ENCODE peak calls at places on chromosomes 3 and 15, in ten cellular contexts. V, U, H, Q, Z, R, D, W, T and L are unnamed samples.

GRCh38 chr3:177299250-177299649 is 102.0 kb upstream of the TBL1XR1 start:
- DNase-seq in T (no peak), Z (no peak), V (no peak), U (no peak), H (no peak), W (no peak), Q (no peak), D (no peak), R (no peak), L (no peak)

GRCh38 chr3:9035473-9035872 is 72.2 kb upstream of the RAD18 start:
- DNase-seq in Z (no peak), V (no peak), R (no peak), D (no peak), Q (no peak), U (no peak), T (no peak), W (no peak), H (no peak), L (no peak)

GRCh38 chr3:158768361-158768787 is 33.5 kb upstream of the MFSD1 start:
- DNase-seq in Q (peak), T (peak), R (no peak), D (peak), W (no peak), U (no peak), Z (peak), H (peak), V (no peak), L (no peak)

GRCh38 chr15:52191207-52191606 is at the start of gene GNB5:
- DNase-seq in R (no peak), T (no peak), Z (no peak), H (no peak), V (no peak), Q (peak), W (no peak), U (no peak), D (no peak), L (no peak)

GRCh38 chr3:13174803-13175135 is 101.5 kb upstream of the IQSEC1 start:
- DNase-seq in V (no peak), H (no peak), R (no peak), T (no peak), U (no peak), W (no peak), Z (no peak), D (no peak), Q (no peak), L (no peak)

GRCh38 chr3:46538803-46539442 is 27.2 kb downstream of the LRRC2 start:
- DNase-seq in W (peak), T (no peak), Q (peak), V (no peak), H (no peak), R (peak), U (peak), D (peak), Z (no peak), L (no peak)

GRCh38 chr3:6743067-6743720 is 117.7 kb upstream of the GRM7 start:
- DNase-seq in Z (no peak), W (no peak), H (no peak), T (no peak), R (no peak), Q (no peak), V (no peak), D (no peak), U (no peak), L (no peak)

GRCh38 chr3:173465112-173465511 is 67.6 kb downstream of the NLGN1 start:
- DNase-seq in U (no peak), Z (peak), R (no peak), W (no peak), V (peak), D (no peak), H (no peak), T (no peak), Q (no peak), L (peak)

GRCh38 chr3:149615731-149616221 is 42.0 kb downstream of the WWTR1 start:
- DNase-seq in W (no peak), H (no peak), U (no peak), Q (no peak), V (no peak), D (no peak), T (no peak), R (no peak), Z (no peak), L (no peak)

GRCh38 chr3:186990878-186991308 is 60.6 kb downstream of the ST6GAL1 start:
- DNase-seq in W (no peak), Q (no peak), V (no peak), U (no peak), H (no peak), D (peak), Z (peak), T (no peak), R (no peak), L (no peak)

GRCh38 chr15:63465104-63465503 is 39.3 kb upstream of the USP3 start:
- DNase-seq in H (no peak), W (no peak), Q (no peak), V (peak), T (no peak), U (no peak), R (no peak), D (no peak), Z (no peak), L (peak)

GRCh38 chr15:57537072-57537471 is 54.6 kb upstream of the MYZAP start:
- DNase-seq in W (no peak), Z (peak), U (no peak), D (no peak), T (peak), R (no peak), H (no peak), V (peak), Q (no peak), L (peak)

GRCh38 chr3:46395210-46395661 is 11.6 kb downstream of the CCR5AS start:
- DNase-seq in V (no peak), U (no peak), W (peak), Z (no peak), Q (no peak), T (no peak), H (no peak), D (no peak), R (no peak), L (no peak)

GRCh38 chr3:15108082-15108545 is 9.2 kb upstream of the RBSN start:
- DNase-seq in V (peak), Z (peak), W (peak), H (peak), R (peak), Q (peak), T (peak), U (peak), D (peak), L (no peak)

GRCh38 chr15:87816811-87817210 is 439.7 kb downstream of the NTRK3 start:
- DNase-seq in H (no peak), W (no peak), T (no peak), Q (no peak), U (no peak), R (no peak), V (peak), Z (no peak), D (no peak), L (peak)

GRCh38 chr3:134030801-134031619 is 1.3 kb upstream of the SLCO2A1 start:
- DNase-seq in Z (no peak), Q (no peak), H (no peak), W (no peak), V (no peak), R (no peak), D (no peak), T (no peak), U (no peak), L (no peak)

GRCh38 chr15:71444866-71445590 is 329.8 kb downstream of the THSD4 start:
- DNase-seq in Z (no peak), U (no peak), R (no peak), W (no peak), T (no peak), Q (peak), V (no peak), D (no peak), H (no peak), L (no peak)

GRCh38 chr3:50322386-50323091 is at the start of gene HYAL2:
- DNase-seq in W (no peak), U (peak), T (peak), D (no peak), H (no peak), Q (no peak), R (no peak), V (no peak), Z (no peak), L (no peak)

GRCh38 chr3:195147649-195148121 is 123.3 kb downstream of the XXYLT1 start:
- DNase-seq in H (no peak), W (no peak), Z (no peak), U (peak), D (no peak), T (no peak), V (no peak), Q (no peak), R (peak), L (no peak)

GRCh38 chr15:48282186-48282585 is 49.0 kb upstream of the DUT start:
- DNase-seq in Q (no peak), R (no peak), H (no peak), W (no peak), U (no peak), D (no peak), V (no peak), Z (no peak), T (no peak), L (peak)

GRCh38 chr3:83765971-83766370 is 1192.8 kb upstream of the CADM2 start:
- DNase-seq in Q (no peak), D (no peak), R (no peak), H (no peak), U (no peak), V (no peak), T (no peak), W (no peak), Z (no peak), L (no peak)

GRCh38 chr3:74410276-74410941 is 204.1 kb downstream of the CNTN3 start:
- DNase-seq in R (no peak), H (no peak), Z (no peak), T (no peak), U (no peak), V (no peak), Q (no peak), D (no peak), W (no peak), L (no peak)

GRCh38 chr3:100254168-100254777 is 6.5 kb upstream of the TBC1D23 start:
- DNase-seq in H (peak), W (no peak), D (peak), Z (peak), R (peak), U (no peak), Q (peak), T (peak), V (no peak), L (no peak)

GRCh38 chr3:11136116-11136515 is 18.2 kb upstream of the HRH1 start:
- DNase-seq in U (no peak), W (peak), H (no peak), Z (no peak), V (no peak), T (no peak), R (no peak), Q (no peak), D (no peak), L (no peak)

GRCh38 chr15:98123834-98124233 is 163.3 kb downstream of the ARRDC4 start:
- DNase-seq in H (no peak), T (no peak), V (no peak), U (no peak), D (no peak), Q (no peak), Z (no peak), R (no peak), W (no peak), L (no peak)

GRCh38 chr3:49518441-49518840 is 35.8 kb upstream of the BSN start:
- DNase-seq in D (no peak), T (no peak), U (no peak), V (no peak), W (no peak), H (no peak), R (no peak), Z (no peak), Q (no peak), L (no peak)

DNA sequence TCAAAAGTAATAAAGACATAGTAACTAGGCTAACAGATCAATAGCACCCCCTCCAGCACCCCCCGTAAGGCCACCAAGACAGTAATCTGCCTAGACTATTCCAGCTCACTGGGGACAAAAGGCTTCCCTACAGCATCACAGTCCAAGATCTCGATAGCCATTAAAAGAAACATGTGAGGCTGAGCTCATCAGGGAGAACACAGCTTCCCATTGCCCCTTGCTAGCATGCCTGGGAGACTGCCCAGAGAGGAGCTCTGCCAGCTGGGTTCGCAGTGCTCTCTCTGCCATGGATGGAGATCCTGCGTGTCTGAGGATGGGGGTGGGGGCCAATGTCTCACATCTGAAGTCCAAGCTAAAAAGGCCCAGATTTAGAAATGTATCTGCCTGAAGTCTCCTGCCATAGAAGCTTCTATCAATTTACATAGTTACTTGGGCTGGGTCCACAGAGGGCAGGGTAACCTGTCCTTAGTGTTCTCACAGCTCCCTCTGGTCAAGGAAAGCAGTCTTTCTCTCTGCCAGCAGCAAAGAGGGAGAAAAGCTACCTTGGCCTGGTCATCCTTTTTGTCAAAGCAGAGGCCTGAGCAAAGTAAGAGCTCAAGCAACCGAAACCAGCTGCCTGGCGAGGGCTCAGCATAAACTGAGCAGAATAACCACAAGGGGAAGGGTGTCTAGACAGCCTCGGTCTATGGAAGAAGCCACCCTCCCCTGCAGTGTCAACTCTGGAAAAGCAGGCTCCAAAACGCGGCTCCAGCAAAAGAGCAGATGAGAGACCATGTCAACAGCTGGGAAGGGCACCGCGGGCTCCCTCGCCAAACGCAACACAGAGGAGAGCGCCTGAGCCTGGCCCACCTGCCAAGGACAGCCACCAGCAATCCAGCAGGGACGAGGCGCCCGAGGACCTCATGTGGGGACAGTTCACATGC is 17.6 kb downstream of the LRIG1 start:
- DNase-seq in H (no peak), T (peak), U (no peak), D (peak), V (no peak), W (peak), Z (no peak), R (no peak), Q (no peak), L (no peak)
- H3K4me3 ChIP-seq in H (no peak), T (no peak), U (no peak), D (no peak), V (no peak), W (no peak), Z (no peak), R (no peak), Q (no peak), L (no peak)

GRCh38 chr15:62412634-62413033 is 247.5 kb upstream of the C2CD4B start:
- DNase-seq in U (no peak), Z (no peak), Q (no peak), T (no peak), D (no peak), R (no peak), W (no peak), H (no peak), V (no peak), L (no peak)
- H3K4me3 ChIP-seq in U (no peak), Z (no peak), Q (no peak), T (no peak), D (no peak), R (no peak), W (no peak), H (no peak), V (no peak), L (no peak)

GRCh38 chr15:82778755-82779154 is 27.1 kb downstream of the FSD2 start:
- DNase-seq in T (no peak), V (no peak), Q (no peak), D (no peak), H (no peak), W (no peak), U (no peak), R (no peak), Z (no peak), L (no peak)

DNA sequence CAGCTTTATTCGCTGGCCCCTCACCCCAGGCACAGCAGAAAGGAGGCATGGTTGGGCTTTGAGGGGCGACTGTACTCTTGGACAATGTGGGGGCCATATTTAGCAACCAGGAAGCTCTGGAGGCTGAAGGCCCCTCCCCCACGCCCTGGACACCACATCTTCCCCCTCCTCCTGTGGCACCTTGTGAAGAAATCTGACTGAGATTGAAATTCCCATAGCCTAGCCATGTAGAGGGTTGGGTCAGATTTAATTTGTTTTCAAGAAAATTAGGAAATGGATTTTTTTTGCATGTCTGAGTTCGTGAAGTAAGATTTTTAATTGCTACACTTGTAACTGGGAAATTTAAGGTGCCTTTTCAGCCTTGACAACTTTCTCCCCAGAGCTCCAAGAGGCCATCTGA is 24.5 kb downstream of the FSD2 start:
- DNase-seq in H (no peak), R (no peak), V (no peak), T (no peak), U (no peak), D (no peak), Z (no peak), Q (no peak), W (no peak), L (no peak)
- H3K4me3 ChIP-seq in H (no peak), R (no peak), V (no peak), T (no peak), U (no peak), D (no peak), Z (no peak), Q (no peak), W (no peak), L (no peak)

GRCh38 chr3:169149349-169149890 is 514.1 kb downstream of the MECOM start:
- DNase-seq in R (peak), Q (peak), H (peak), D (peak), Z (peak), T (peak), W (peak), U (peak), V (peak), L (peak)
- H3K4me3 ChIP-seq in R (no peak), Q (peak), H (peak), D (no peak), Z (peak), T (peak), W (no peak), U (peak), V (peak), L (peak)

GRCh38 chr3:126287536-126288181 is 69.5 kb downstream of the KLF15 start:
- DNase-seq in V (no peak), W (peak), H (no peak), U (peak), D (peak), Z (peak), T (peak), R (no peak), Q (peak), L (no peak)
- H3K4me3 ChIP-seq in V (peak), W (peak), H (no peak), U (no peak), D (no peak), Z (no peak), T (peak), R (no peak), Q (peak), L (peak)

GRCh38 chr15:42270551-42270950 is 2.5 kb upstream of the GANC start:
- DNase-seq in W (no peak), V (no peak), Q (no peak), H (no peak), T (no peak), D (no peak), Z (no peak), U (no peak), R (no peak), L (no peak)
- H3K4me3 ChIP-seq in W (no peak), V (no peak), Q (peak), H (no peak), T (no peak), D (no peak), Z (no peak), U (no peak), R (no peak), L (no peak)

GRCh38 chr3:120982608-120983320 is 74.8 kb downstream of the STXBP5L start:
- DNase-seq in H (no peak), V (no peak), R (no peak), Q (no peak), W (no peak), Z (no peak), U (no peak), T (no peak), D (no peak), L (no peak)
- H3K4me3 ChIP-seq in H (no peak), V (no peak), R (no peak), Q (no peak), W (no peak), Z (no peak), U (no peak), T (no peak), D (no peak), L (no peak)

GRCh38 chr3:45167011-45167911 is 21.1 kb upstream of the CDCP1 start:
- DNase-seq in W (peak), U (peak), R (peak), D (peak), Z (peak), H (peak), V (peak), T (peak), Q (peak), L (peak)
- H3K4me3 ChIP-seq in W (no peak), U (no peak), R (no peak), D (no peak), Z (peak), H (peak), V (no peak), T (no peak), Q (no peak), L (no peak)

DNA sequence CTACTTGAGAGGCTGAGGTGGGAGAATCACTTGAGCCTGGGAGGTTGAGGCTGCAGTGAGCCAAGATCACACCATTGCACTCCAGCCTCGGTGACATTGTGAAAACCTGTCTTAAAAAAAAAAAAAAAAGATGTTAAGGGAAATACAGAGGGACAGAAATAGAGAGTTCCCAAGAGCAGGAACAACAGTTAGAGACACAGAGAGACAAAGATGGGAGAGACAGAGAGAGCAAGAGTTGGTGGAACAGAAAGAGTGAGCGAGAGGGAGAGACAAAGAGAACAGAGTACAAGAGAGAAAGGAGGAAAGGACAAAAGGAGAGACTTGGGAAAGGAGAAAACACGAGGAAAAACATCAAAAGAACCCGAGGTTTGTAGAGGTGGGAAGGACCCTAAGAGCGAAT is 35.8 kb downstream of the BHLHE40 start:
- DNase-seq in V (no peak), H (no peak), Q (no peak), T (no peak), Z (no peak), D (no peak), R (no peak), W (no peak), U (no peak), L (no peak)
- H3K4me3 ChIP-seq in V (no peak), H (no peak), Q (no peak), T (no peak), Z (no peak), D (no peak), R (no peak), W (no peak), U (no peak), L (no peak)